ENCODE peak calls at places on chromosomes 5 and 9, in ten cellular contexts. M, A, Y, D, B, N, Z, P, F and X are unnamed samples.

GRCh38 chr5:8686707-8687106 is 817.8 kb downstream of the MTRR start:
- DNase-seq in Z (no peak), Y (no peak), A (no peak), D (peak), B (no peak), N (peak), P (no peak), M (no peak), F (peak), X (no peak)

GRCh38 chr9:110545705-110546104 is 33.8 kb downstream of the SVEP1 start:
- DNase-seq in N (no peak), A (no peak), Z (peak), M (no peak), D (no peak), B (no peak), F (peak), P (no peak), Y (no peak), X (no peak)

GRCh38 chr9:113131689-113132151 is 19.1 kb upstream of the SLC31A2 start:
- DNase-seq in B (no peak), A (no peak), F (peak), M (no peak), Z (no peak), P (no peak), N (peak), Y (peak), D (peak), X (no peak)

GRCh38 chr9:36101916-36102741 is 34.4 kb upstream of the GLIPR2 start:
- DNase-seq in P (no peak), N (peak), Z (peak), F (peak), B (peak), D (peak), Y (no peak), M (no peak), A (no peak), X (no peak)

GRCh38 chr9:21744874-21745273 is 57.6 kb upstream of the MTAP start:
- DNase-seq in M (no peak), F (no peak), Z (peak), B (no peak), A (no peak), P (no peak), Y (no peak), D (no peak), N (peak), X (no peak)

GRCh38 chr5:62431735-62432617 is 19.4 kb downstream of the IPO11 start:
- DNase-seq in P (no peak), M (no peak), Z (no peak), F (no peak), N (peak), Y (no peak), D (no peak), B (peak), A (no peak), X (no peak)

GRCh38 chr5:137752873-137753226 is 1.3 kb downstream of the HNRNPA0 start:
- DNase-seq in A (peak), B (peak), Z (peak), M (no peak), P (peak), Y (no peak), F (peak), D (no peak), N (no peak), X (no peak)

GRCh38 chr9:14198544-14199510 is 115.1 kb downstream of the NFIB start:
- DNase-seq in B (peak), F (peak), Y (no peak), Z (peak), M (no peak), N (peak), D (no peak), P (peak), A (peak), X (peak)

GRCh38 chr9:36551868-36552267 is 20.8 kb upstream of the MELK start:
- DNase-seq in F (no peak), D (no peak), B (no peak), N (no peak), Y (no peak), Z (no peak), M (no peak), A (no peak), P (no peak), X (no peak)

GRCh38 chr9:81132796-81133195 is 556.6 kb downstream of the TLE1 start:
- DNase-seq in M (no peak), P (no peak), Z (no peak), A (no peak), F (peak), N (no peak), B (no peak), D (no peak), Y (no peak), X (no peak)

GRCh38 chr9:115035872-115036612 is 81.9 kb downstream of the TNC start:
- DNase-seq in A (no peak), F (peak), N (peak), B (no peak), D (peak), P (no peak), Y (no peak), M (peak), Z (peak), X (no peak)

GRCh38 chr5:33370135-33370472 is 70.7 kb upstream of the TARS1 start:
- DNase-seq in D (peak), M (no peak), Z (peak), N (peak), A (peak), B (no peak), P (no peak), Y (no peak), F (peak), X (peak)

GRCh38 chr9:121498487-121499176 is 1.0 kb downstream of the GGTA1 start:
- DNase-seq in Z (peak), B (peak), P (peak), F (peak), M (no peak), A (no peak), D (peak), N (peak), Y (no peak), X (no peak)

GRCh38 chr9:103139891-103140290 is 144.8 kb downstream of the CYLC2 start:
- DNase-seq in P (no peak), Z (no peak), D (no peak), M (no peak), N (no peak), Y (no peak), F (no peak), A (no peak), B (no peak), X (no peak)

GRCh38 chr5:137858223-137858916 is 9.3 kb upstream of the MYOT start:
- DNase-seq in F (peak), Z (peak), A (no peak), N (peak), D (peak), M (no peak), Y (no peak), B (no peak), P (no peak), X (no peak)

GRCh38 chr9:32431940-32432555 is 47.6 kb downstream of the ACO1 start:
- DNase-seq in B (peak), M (no peak), N (peak), P (peak), A (no peak), F (peak), D (peak), Y (peak), Z (no peak), X (peak)

GRCh38 chr9:114718801-114719221 is 36.8 kb upstream of the TEX48 start:
- DNase-seq in P (no peak), D (peak), M (peak), Z (peak), F (peak), B (no peak), N (no peak), Y (no peak), A (peak), X (no peak)

GRCh38 chr5:6729400-6730310 is 16.4 kb downstream of the TENT4A start:
- DNase-seq in Z (no peak), D (no peak), F (no peak), Y (no peak), P (peak), A (peak), M (peak), N (no peak), B (peak), X (peak)

GRCh38 chr5:72141440-72142271 is 34.4 kb downstream of the MAP1B start:
- DNase-seq in Z (peak), P (no peak), N (peak), A (no peak), M (no peak), B (peak), F (peak), D (peak), Y (no peak), X (no peak)

GRCh38 chr5:175003531-175003930 is 279.1 kb downstream of the MSX2 start:
- DNase-seq in B (no peak), P (no peak), M (no peak), N (no peak), Y (no peak), A (no peak), Z (no peak), D (no peak), F (peak), X (no peak)

GRCh38 chr5:80540691-80541090 is 29.4 kb downstream of the ANKRD34B start:
- DNase-seq in M (no peak), N (peak), D (no peak), Y (no peak), P (no peak), B (no peak), F (no peak), A (no peak), Z (no peak), X (no peak)